ENCODE peak calls at places on chromosomes 3 and 15, in eight cellular contexts. Z is brain microvascular endothelial cell; J is PC-9; B is right lobe of liver; L is progenitor cell of endocrine pancreas; A is neural crest cell; X is RWPE1; H is CD8-positive, alpha-beta T cell. Y is an unnamed sample.

GRCh38 chr3:9883676-9884554 is 3.9 kb upstream of the CIDEC start:
- DNase-seq in Z (peak), J (no peak), B (no peak), L (no peak), A (no peak), X (no peak), H (no peak), Y (no peak)

GRCh38 chr15:92629975-92630626 is 25.5 kb downstream of the FAM174B start:
- DNase-seq in Z (no peak), J (no peak), B (no peak), L (no peak), A (no peak), X (no peak), H (no peak), Y (no peak)

GRCh38 chr3:124986153-124987143 is 51.9 kb upstream of the MUC13 start:
- DNase-seq in Z (peak), J (peak), B (no peak), L (no peak), A (peak), X (peak), H (no peak), Y (no peak)

GRCh38 chr15:69576035-69576526 is 123.5 kb downstream of the RPLP1 start:
- DNase-seq in Z (no peak), J (peak), B (peak), L (no peak), A (peak), X (peak), H (peak), Y (peak)

GRCh38 chr3:64668582-64669510 is 19.0 kb downstream of the ADAMTS9 start:
- DNase-seq in Z (no peak), J (no peak), B (no peak), L (no peak), A (no peak), X (no peak), H (no peak), Y (no peak)

GRCh38 chr3:53523346-53523745 is 28.9 kb downstream of the CACNA1D start:
- DNase-seq in Z (no peak), J (no peak), B (no peak), L (no peak), A (no peak), X (no peak), H (no peak), Y (no peak)

GRCh38 chr3:189084620-189085019 is 87.2 kb upstream of the TPRG1 start:
- DNase-seq in Z (no peak), J (no peak), B (no peak), L (no peak), A (no peak), X (no peak), H (no peak), Y (no peak)

GRCh38 chr3:49500408-49501257 is 30.6 kb downstream of the DAG1 start:
- DNase-seq in Z (peak), J (peak), B (peak), L (no peak), A (no peak), X (peak), H (no peak), Y (no peak)

GRCh38 chr15:90711418-90711824 is 5.7 kb upstream of the BLM start:
- DNase-seq in Z (no peak), J (no peak), B (no peak), L (no peak), A (no peak), X (no peak), H (no peak), Y (no peak)

GRCh38 chr15:39509941-39510845 is 70.7 kb upstream of the THBS1 start:
- DNase-seq in Z (no peak), J (no peak), B (no peak), L (no peak), A (no peak), X (no peak), H (no peak), Y (no peak)

GRCh38 chr3:60399295-60399694 is 852.0 kb downstream of the FHIT start:
- DNase-seq in Z (no peak), J (no peak), B (no peak), L (no peak), A (no peak), X (no peak), H (no peak), Y (no peak)

GRCh38 chr15:77402740-77403379 is 17.0 kb downstream of the PEAK1 start:
- DNase-seq in Z (peak), J (no peak), B (no peak), L (no peak), A (no peak), X (no peak), H (no peak), Y (no peak)

GRCh38 chr3:133209871-133210550 is 171.8 kb downstream of the TMEM108 start:
- DNase-seq in Z (peak), J (no peak), B (no peak), L (no peak), A (no peak), X (no peak), H (no peak), Y (no peak)

GRCh38 chr3:128423525-128424147 is 43.1 kb downstream of the DNAJB8 start:
- DNase-seq in Z (no peak), J (no peak), B (no peak), L (no peak), A (no peak), X (no peak), H (no peak), Y (no peak)

GRCh38 chr3:15768421-15769255 is 29.1 kb downstream of the ANKRD28 start:
- DNase-seq in Z (peak), J (no peak), B (peak), L (no peak), A (no peak), X (peak), H (no peak), Y (no peak)

GRCh38 chr3:16741103-16741758 is 136.0 kb upstream of the DAZL start:
- DNase-seq in Z (peak), J (no peak), B (no peak), L (no peak), A (no peak), X (no peak), H (no peak), Y (no peak)

GRCh38 chr15:25810631-25811077 is 52.5 kb downstream of the ATP10A start:
- DNase-seq in Z (no peak), J (no peak), B (no peak), L (no peak), A (peak), X (no peak), H (no peak), Y (no peak)

GRCh38 chr15:99967841-99968371 is 234.7 kb upstream of the LYSMD4 start:
- DNase-seq in Z (no peak), J (no peak), B (peak), L (no peak), A (no peak), X (peak), H (no peak), Y (no peak)

GRCh38 chr15:62464705-62465104 is 299.6 kb upstream of the C2CD4B start:
- DNase-seq in Z (no peak), J (no peak), B (no peak), L (no peak), A (no peak), X (no peak), H (no peak), Y (no peak)

GRCh38 chr3:30161370-30161769 is 445.0 kb upstream of the TGFBR2 start:
- DNase-seq in Z (no peak), J (no peak), B (no peak), L (no peak), A (no peak), X (no peak), H (no peak), Y (no peak)

GRCh38 chr15:31485911-31486461 is 159.4 kb downstream of the KLF13 start:
- DNase-seq in Z (no peak), J (no peak), B (peak), L (peak), A (no peak), X (no peak), H (no peak), Y (no peak)

GRCh38 chr15:75200765-75201608 is 695 bp upstream of the C15orf39 start:
- DNase-seq in Z (peak), J (peak), B (no peak), L (peak), A (no peak), X (peak), H (no peak), Y (no peak)

GRCh38 chr3:189824629-189825312 is 193.6 kb downstream of the TP63 start:
- DNase-seq in Z (peak), J (peak), B (no peak), L (no peak), A (no peak), X (peak), H (no peak), Y (no peak)

DNA sequence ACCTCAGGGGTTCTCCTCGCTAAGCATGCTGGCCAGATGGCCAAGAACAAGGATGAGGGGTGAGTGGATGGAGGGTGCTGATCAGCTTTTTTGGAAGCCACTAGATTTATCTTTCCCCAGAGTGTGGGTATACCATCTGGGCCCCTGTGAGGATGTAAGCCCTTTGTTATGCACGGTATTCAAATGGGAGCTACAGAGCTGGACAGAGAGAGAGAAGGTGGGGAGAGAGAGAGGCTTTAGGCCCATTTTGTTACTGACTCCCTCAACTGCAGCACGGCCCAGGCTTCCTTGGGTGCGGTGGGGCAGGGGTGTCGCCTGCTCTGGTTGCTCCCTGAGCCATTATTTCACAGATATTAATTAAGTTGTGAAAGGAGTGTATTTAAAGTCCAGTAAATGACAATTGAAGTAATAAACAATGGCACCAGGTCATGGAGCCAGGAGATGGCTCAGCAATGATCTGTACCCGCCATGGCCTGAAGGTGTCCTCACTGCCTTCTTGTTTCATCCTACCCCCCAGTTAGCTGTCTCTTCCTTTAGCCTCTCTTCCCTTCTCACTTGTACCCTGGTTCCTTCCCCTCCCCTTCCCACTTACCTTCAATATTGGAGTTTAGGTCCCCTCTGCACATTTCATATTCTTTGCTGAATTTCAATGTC is 158.0 kb downstream of the CLSTN2 start:
- DNase-seq in Z (no peak), J (no peak), B (no peak), L (no peak), A (no peak), X (no peak), H (no peak), Y (no peak)
- TF ChIP-seq CTCF in Z (peak), J (no peak), B (no peak), L (peak), A (peak), X (no peak), H (no peak), Y (no peak)

DNA sequence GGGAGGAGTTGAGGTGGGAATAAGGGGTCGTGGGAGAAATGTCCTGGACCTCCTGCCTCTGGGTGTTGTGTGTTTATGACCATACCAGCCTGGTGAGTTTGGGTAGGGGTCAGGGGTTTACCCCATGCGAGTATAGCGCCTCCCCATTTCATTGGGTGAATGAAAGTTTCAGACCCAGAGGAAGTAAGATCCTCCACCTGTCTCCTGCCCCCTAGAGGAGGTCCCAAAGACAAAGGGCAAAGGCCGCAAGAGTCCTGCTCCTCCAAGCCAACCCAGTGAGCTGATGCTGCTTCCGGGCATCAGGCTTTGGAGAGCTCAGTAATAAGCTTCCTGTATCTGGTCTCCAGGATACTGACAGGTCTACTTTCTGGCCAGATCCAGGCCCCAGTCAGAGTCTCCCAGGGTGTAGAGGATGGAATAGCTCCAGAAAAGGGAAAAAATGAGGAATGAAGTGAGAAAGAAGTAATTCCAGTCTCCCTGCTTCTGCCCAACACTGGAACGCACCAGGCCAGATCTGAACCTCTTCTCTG is 6.4 kb upstream of the TBC1D21 start:
- DNase-seq in Z (no peak), J (no peak), B (peak), L (no peak), A (no peak), X (no peak), H (no peak), Y (no peak)
- TF ChIP-seq CTCF in Z (no peak), J (no peak), B (no peak), L (peak), A (no peak), X (no peak), H (no peak), Y (no peak)

GRCh38 chr15:43185161-43186002 is at the start of gene CCNDBP1:
- DNase-seq in Z (peak), J (peak), B (peak), L (peak), A (peak), X (peak), H (peak), Y (peak)
- TF ChIP-seq CTCF in Z (peak), J (peak), B (peak), L (peak), A (peak), X (peak), H (peak), Y (peak)

GRCh38 chr3:13160619-13161018 is 87.4 kb upstream of the IQSEC1 start:
- DNase-seq in Z (no peak), J (no peak), B (no peak), L (no peak), A (no peak), X (no peak), H (no peak), Y (no peak)

GRCh38 chr3:13162550-13163320 is 89.5 kb upstream of the IQSEC1 start:
- DNase-seq in Z (no peak), J (no peak), B (no peak), L (no peak), A (no peak), X (no peak), H (no peak), Y (no peak)

GRCh38 chr3:13159890-13160289 is 86.7 kb upstream of the IQSEC1 start:
- DNase-seq in Z (no peak), J (peak), B (no peak), L (no peak), A (no peak), X (peak), H (no peak), Y (no peak)

GRCh38 chr3:13161771-13162535 is 88.7 kb upstream of the IQSEC1 start:
- DNase-seq in Z (no peak), J (no peak), B (no peak), L (no peak), A (no peak), X (no peak), H (no peak), Y (no peak)

GRCh38 chr3:13161021-13161759 is 88.0 kb upstream of the IQSEC1 start:
- DNase-seq in Z (peak), J (peak), B (no peak), L (no peak), A (no peak), X (no peak), H (no peak), Y (no peak)
- TF ChIP-seq CTCF in Z (no peak), J (no peak), B (no peak), L (no peak), A (no peak), X (no peak), H (no peak), Y (no peak)